ENCODE peak calls at places on chromosomes 1 and 21, in nine cellular contexts. N is neural progenitor cell; H is thoracic aorta; D is left ventricle myocardium inferior; K is CD4-positive, alpha-beta T cell; Q is cardiac fibroblast; E is IMR-90; I is fibroblast of lung; R is GM13976. W is an unnamed sample.

GRCh38 chr1:70941563-70941962 is 106.1 kb downstream of the PTGER3 start:
- DNase-seq in N (no peak), H (no peak), D (no peak), K (no peak), Q (no peak), E (no peak), I (no peak), R (no peak), W (no peak)

GRCh38 chr1:70140343-70140742 is 65.0 kb downstream of the LRRC40 start:
- DNase-seq in N (no peak), H (no peak), D (no peak), K (no peak), Q (peak; percentile 93), E (peak; percentile 78), I (peak; percentile 92), R (no peak), W (no peak)

GRCh38 chr1:116508984-116509980 is 61.5 kb downstream of the CD58 start:
- DNase-seq in N (no peak), H (no peak), D (no peak), K (no peak), Q (peak; percentile 80), E (peak; percentile 84), I (peak; percentile 90), R (no peak), W (no peak)

GRCh38 chr1:72218141-72218739 is 64.1 kb downstream of the NEGR1 start:
- DNase-seq in N (no peak), H (no peak), D (no peak), K (no peak), Q (no peak), E (no peak), I (no peak), R (no peak), W (no peak)

GRCh38 chr1:205360166-205360565 is 3.4 kb upstream of the KLHDC8A start:
- DNase-seq in N (peak; percentile 85), H (no peak), D (no peak), K (no peak), Q (no peak), E (no peak), I (no peak), R (no peak), W (no peak)

GRCh38 chr1:116485071-116485735 is 85.6 kb downstream of the CD58 start:
- DNase-seq in N (peak; percentile 96), H (peak; percentile 61), D (peak; percentile 89), K (peak; percentile 81), Q (peak; percentile 89), E (peak; percentile 78), I (peak; percentile 84), R (peak; percentile 82), W (peak; percentile 71)

GRCh38 chr1:79629414-79629813 is 622.9 kb upstream of the ADGRL4 start:
- DNase-seq in N (no peak), H (no peak), D (no peak), K (no peak), Q (no peak), E (no peak), I (no peak), R (no peak), W (no peak)

GRCh38 chr1:243597383-243597782 is 252.7 kb downstream of the AKT3 start:
- DNase-seq in N (no peak), H (no peak), D (no peak), K (no peak), Q (peak; percentile 13), E (peak; percentile 3), I (no peak), R (no peak), W (no peak)

GRCh38 chr1:202615501-202616354 is 94.5 kb downstream of the SYT2 start:
- DNase-seq in N (no peak), H (no peak), D (peak; percentile 38), K (no peak), Q (peak; percentile 77), E (peak; percentile 45), I (peak; percentile 28), R (peak; percentile 76), W (no peak)

GRCh38 chr1:227372662-227373061 is 54.4 kb upstream of the CDC42BPA start:
- DNase-seq in N (no peak), H (no peak), D (no peak), K (no peak), Q (peak; percentile 66), E (peak; percentile 72), I (peak; percentile 84), R (no peak), W (no peak)

GRCh38 chr21:37365657-37366487 is 701 bp upstream of the DYRK1A start:
- DNase-seq in N (peak; percentile 91), H (no peak), D (peak; percentile 76), K (peak; percentile 63), Q (peak; percentile 77), E (peak; percentile 45), I (peak; percentile 52), R (no peak), W (peak; percentile 73)

GRCh38 chr1:25051906-25052305 is 121.8 kb upstream of the RUNX3 start:
- DNase-seq in N (no peak), H (no peak), D (no peak), K (no peak), Q (no peak), E (no peak), I (no peak), R (no peak), W (no peak)

GRCh38 chr1:89810302-89810701 is 10.5 kb upstream of the LRRC8D start:
- DNase-seq in N (no peak), H (no peak), D (no peak), K (no peak), Q (no peak), E (no peak), I (no peak), R (no peak), W (no peak)

GRCh38 chr1:151547119-151547899 is 7.2 kb downstream of the TUFT1 start:
- DNase-seq in N (peak; percentile 65), H (no peak), D (peak; percentile 41), K (no peak), Q (peak; percentile 95), E (peak; percentile 93), I (peak; percentile 80), R (no peak), W (no peak)

DNA sequence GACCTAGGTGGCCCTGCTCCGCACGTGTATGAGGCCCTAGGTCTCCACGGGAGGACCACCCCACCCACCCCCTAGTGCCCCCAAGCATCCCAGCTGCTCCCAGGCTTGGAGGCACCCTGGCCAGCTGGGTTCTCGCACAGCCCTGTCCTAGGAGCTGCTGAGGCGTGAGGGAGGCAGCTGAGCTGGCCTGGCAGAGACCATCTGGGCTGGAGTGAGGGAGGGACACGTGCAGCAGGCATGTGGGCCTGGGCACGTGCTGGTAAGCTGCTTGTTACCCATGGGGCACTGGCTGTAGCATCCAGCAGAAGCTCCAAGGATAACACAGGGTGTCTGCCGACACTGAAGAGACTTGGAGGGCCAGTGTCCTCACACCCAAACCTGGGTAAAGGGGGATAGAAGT is 10.1 kb downstream of the SLC6A9 start:
- DNase-seq in N (no peak), H (no peak), D (no peak), K (no peak), Q (no peak), E (no peak), I (no peak), R (no peak), W (no peak)
- TF ChIP-seq CTCF in N (no peak), H (no peak), D (no peak), K (no peak), Q (no peak), E (no peak), I (no peak), R (no peak), W (no peak)

DNA sequence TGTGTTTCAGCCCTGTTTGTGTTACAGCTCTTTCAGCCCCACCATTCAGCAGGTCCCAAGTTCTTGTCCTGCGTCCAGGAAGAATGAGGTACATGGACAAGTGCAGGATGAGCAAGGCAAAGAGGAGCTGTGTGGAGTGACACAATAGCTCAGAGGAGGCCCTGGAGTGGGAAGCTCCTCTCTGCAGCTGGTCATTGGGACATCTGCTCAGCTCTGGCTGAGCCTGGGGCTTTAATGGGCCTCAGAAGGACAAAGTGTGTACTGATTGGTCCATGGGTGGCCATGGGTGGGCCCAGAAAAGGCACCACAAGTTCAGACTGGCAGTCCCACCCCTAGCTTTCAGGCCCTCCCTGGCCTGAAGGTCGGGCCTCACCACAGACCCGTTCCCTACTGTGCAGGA is 14.7 kb upstream of the HYI start:
- DNase-seq in N (no peak), H (no peak), D (no peak), K (no peak), Q (no peak), E (no peak), I (no peak), R (no peak), W (no peak)
- TF ChIP-seq CTCF in N (no peak), H (no peak), D (no peak), K (no peak), Q (no peak), E (no peak), I (no peak), R (no peak), W (no peak)

GRCh38 chr1:91556556-91556955 is 55.9 kb downstream of the CDC7 start:
- DNase-seq in N (no peak), H (no peak), D (no peak), K (no peak), Q (no peak), E (no peak), I (no peak), R (no peak), W (no peak)

GRCh38 chr1:91557039-91557690 is 56.5 kb downstream of the CDC7 start:
- DNase-seq in N (no peak), H (no peak), D (no peak), K (no peak), Q (peak; percentile 67), E (peak; percentile 30), I (peak; percentile 22), R (no peak), W (no peak)

GRCh38 chr1:91553196-91553595 is 52.5 kb downstream of the CDC7 start:
- DNase-seq in N (no peak), H (peak; percentile 19), D (no peak), K (no peak), Q (peak; percentile 82), E (peak; percentile 80), I (peak; percentile 92), R (no peak), W (no peak)

GRCh38 chr1:91555821-91556531 is 55.3 kb downstream of the CDC7 start:
- DNase-seq in N (no peak), H (no peak), D (no peak), K (peak; percentile 46), Q (peak; percentile 85), E (peak; percentile 98), I (peak; percentile 90), R (no peak), W (no peak)

DNA sequence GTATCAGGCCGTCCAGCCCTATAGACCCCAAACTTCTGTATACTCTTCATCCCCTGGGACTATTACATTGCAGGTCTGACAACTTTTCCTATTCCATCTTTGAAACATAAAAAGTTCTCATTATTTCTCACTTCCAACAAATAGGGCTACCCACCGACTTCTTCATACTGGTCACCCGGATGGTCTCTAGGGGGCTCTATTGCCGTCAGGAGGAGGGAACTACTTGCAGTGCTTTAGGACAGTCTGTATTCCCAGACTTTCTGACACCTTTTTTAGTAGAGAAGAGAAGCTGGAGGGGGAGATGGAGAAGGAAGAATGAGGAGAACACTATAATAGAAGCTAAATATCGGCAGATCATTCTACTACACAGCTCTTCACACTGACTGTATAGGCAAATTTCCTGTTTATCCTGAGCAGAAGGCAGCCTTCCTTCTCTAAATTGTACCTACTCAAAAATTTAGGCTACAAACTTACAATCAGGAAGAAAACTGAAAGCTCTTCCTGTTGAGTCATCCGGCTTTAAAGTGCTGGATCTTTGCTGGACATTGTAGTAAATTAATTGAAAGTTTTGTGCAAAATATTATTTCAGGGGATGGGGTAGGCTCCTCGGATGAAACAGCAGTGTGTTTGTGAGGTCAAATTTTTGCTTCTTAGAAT is 54.6 kb downstream of the CDC7 start:
- DNase-seq in N (peak; percentile 42), H (no peak), D (no peak), K (no peak), Q (peak; percentile 53), E (peak; percentile 54), I (peak; percentile 59), R (no peak), W (no peak)
- TF ChIP-seq CTCF in N (peak; percentile 62), H (no peak), D (peak; percentile 51), K (no peak), Q (no peak), E (peak; percentile 32), I (no peak), R (no peak), W (no peak)

GRCh38 chr1:225470691-225471452 is 43.0 kb upstream of the LBR start:
- DNase-seq in N (no peak), H (no peak), D (no peak), K (no peak), Q (no peak), E (no peak), I (no peak), R (no peak), W (no peak)
- TF ChIP-seq CTCF in N (no peak), H (no peak), D (no peak), K (no peak), Q (no peak), E (no peak), I (no peak), R (no peak), W (no peak)

W was measured in activated B cell treated with CpG ODN at 0.5 μM for 24 hours.